ENCODE peak calls at places on chromosomes 4 and X, in eight cellular contexts. U, T, Y, Q, M, R, P and E are unnamed samples.
A peak's percentile ranks its signal among the peaks of the same experiment; 100 is the strongest.

GRCh38 chr4:87055340-87055739 is 120.5 kb downstream of the AFF1 start:
- DNase-seq in U (no peak), T (peak; percentile 48), Y (no peak), Q (no peak), M (no peak), R (no peak), P (no peak), E (no peak)

GRCh38 chr4:14180983-14181601 is 553.6 kb upstream of the BOD1L1 start:
- DNase-seq in U (no peak), T (no peak), Y (no peak), Q (no peak), M (no peak), R (no peak), P (no peak), E (no peak)

GRCh38 chrX:125131146-125131545 is 188.5 kb upstream of the TEX13C start:
- DNase-seq in U (no peak), T (no peak), Y (no peak), Q (no peak), M (peak; percentile 0), R (no peak), P (no peak), E (no peak)

GRCh38 chr4:133152330-133152791 is 3.3 kb downstream of the PCDH10 start:
- DNase-seq in U (no peak), T (no peak), Y (no peak), Q (no peak), M (peak; percentile 43), R (no peak), P (no peak), E (no peak)

GRCh38 chrX:137563681-137564651 is 2.0 kb upstream of the ZIC3 start:
- DNase-seq in U (no peak), T (no peak), Y (no peak), Q (no peak), M (no peak), R (no peak), P (no peak), E (no peak)

GRCh38 chr4:189087981-189088380 is 852.7 kb upstream of the FRG1 start:
- DNase-seq in U (no peak), T (no peak), Y (no peak), Q (no peak), M (peak; percentile 17), R (no peak), P (no peak), E (no peak)

GRCh38 chr4:2258091-2259035 is 3.5 kb downstream of the MXD4 start:
- DNase-seq in U (peak; percentile 17), T (no peak), Y (peak; percentile 14), Q (no peak), M (no peak), R (no peak), P (no peak), E (peak; percentile 73)

GRCh38 chr4:90328558-90328957 is 201.4 kb downstream of the CCSER1 start:
- DNase-seq in U (no peak), T (peak; percentile 24), Y (peak; percentile 41), Q (no peak), M (no peak), R (no peak), P (no peak), E (no peak)

GRCh38 chrX:132023896-132024386 is 839 bp downstream of the STK26 start:
- DNase-seq in U (peak; percentile 15), T (peak; percentile 17), Y (peak; percentile 10), Q (no peak), M (no peak), R (peak; percentile 8), P (peak; percentile 3), E (no peak)

GRCh38 chr4:41734366-41734765 is 14.2 kb downstream of the PHOX2B start:
- DNase-seq in U (no peak), T (no peak), Y (no peak), Q (no peak), M (no peak), R (no peak), P (no peak), E (no peak)

GRCh38 chr4:38409852-38410251 is 254.1 kb upstream of the KLF3 start:
- DNase-seq in U (no peak), T (no peak), Y (no peak), Q (no peak), M (no peak), R (no peak), P (no peak), E (no peak)

GRCh38 chr4:182507808-182508207 is 264.6 kb downstream of the TENM3 start:
- DNase-seq in U (no peak), T (no peak), Y (no peak), Q (no peak), M (no peak), R (no peak), P (no peak), E (no peak)

GRCh38 chr4:38993683-38994082 is 38.5 kb downstream of the TMEM156 start:
- DNase-seq in U (no peak), T (peak; percentile 16), Y (no peak), Q (no peak), M (no peak), R (no peak), P (no peak), E (no peak)

GRCh38 chr4:125316781-125317525 is 2.2 kb downstream of the FAT4 start:
- DNase-seq in U (peak; percentile 32), T (peak; percentile 44), Y (peak; percentile 40), Q (peak; percentile 73), M (peak; percentile 77), R (no peak), P (no peak), E (peak; percentile 89)

GRCh38 chrX:57134702-57135101 is 2.5 kb downstream of the SPIN2A start:
- DNase-seq in U (no peak), T (no peak), Y (no peak), Q (no peak), M (no peak), R (no peak), P (no peak), E (no peak)

GRCh38 chr4:8592366-8593267 is at the start of gene CPZ:
- DNase-seq in U (peak; percentile 37), T (peak; percentile 20), Y (no peak), Q (peak; percentile 30), M (no peak), R (no peak), P (no peak), E (no peak)

GRCh38 chrX:102892103-102892502 is 45.0 kb upstream of the RAB40AL start:
- DNase-seq in U (no peak), T (peak; percentile 8), Y (no peak), Q (no peak), M (no peak), R (no peak), P (no peak), E (no peak)